ENCODE peak calls at places on chromosome 19, in six cellular contexts. One of them, this sample, is unnamed.

GRCh38 chr19:13633109-13633508 is 126.8 kb upstream of the CACNA1A start:
- DNase-seq in thyroid gland: no peak
- DNase-seq in sigmoid colon: no peak
- DNase-seq in tibial nerve: no peak
- DNase-seq in testis: no peak
- DNase-seq in endothelial cell of umbilical vein: peak
- DNase-seq in this sample: no peak

GRCh38 chr19:41363753-41364545 is at the start of gene B9D2:
- DNase-seq in tibial nerve: peak
- DNase-seq in thyroid gland: peak
- DNase-seq in testis: peak
- DNase-seq in sigmoid colon: peak
- DNase-seq in endothelial cell of umbilical vein: peak
- DNase-seq in this sample: peak

GRCh38 chr19:15072930-15073647 is 8.9 kb upstream of the OR1I1 start:
- DNase-seq in endothelial cell of umbilical vein: no peak
- DNase-seq in testis: no peak
- DNase-seq in sigmoid colon: no peak
- DNase-seq in tibial nerve: no peak
- DNase-seq in thyroid gland: no peak
- DNase-seq in this sample: no peak

GRCh38 chr19:6521718-6522646 is 8.8 kb upstream of the TNFSF9 start:
- DNase-seq in tibial nerve: no peak
- DNase-seq in endothelial cell of umbilical vein: no peak
- DNase-seq in sigmoid colon: no peak
- DNase-seq in thyroid gland: no peak
- DNase-seq in testis: no peak
- DNase-seq in this sample: no peak

GRCh38 chr19:571127-571974 is 1.0 kb upstream of the BSG start:
- DNase-seq in sigmoid colon: no peak
- DNase-seq in endothelial cell of umbilical vein: peak
- DNase-seq in thyroid gland: peak
- DNase-seq in tibial nerve: no peak
- DNase-seq in testis: peak
- DNase-seq in this sample: peak

GRCh38 chr19:3184847-3185481 is 766 bp upstream of the NCLN start:
- DNase-seq in tibial nerve: peak
- DNase-seq in thyroid gland: peak
- DNase-seq in testis: peak
- DNase-seq in endothelial cell of umbilical vein: no peak
- DNase-seq in sigmoid colon: peak
- DNase-seq in this sample: peak

GRCh38 chr19:23778566-23778965 is 19.9 kb upstream of the ZNF681 start:
- DNase-seq in endothelial cell of umbilical vein: no peak
- DNase-seq in thyroid gland: no peak
- DNase-seq in tibial nerve: no peak
- DNase-seq in sigmoid colon: no peak
- DNase-seq in testis: no peak
- DNase-seq in this sample: no peak

GRCh38 chr19:45492627-45493470 is 4.0 kb downstream of the RTN2 start:
- DNase-seq in endothelial cell of umbilical vein: peak
- DNase-seq in testis: no peak
- DNase-seq in sigmoid colon: peak
- DNase-seq in thyroid gland: peak
- DNase-seq in tibial nerve: no peak
- DNase-seq in this sample: peak

GRCh38 chr19:38846097-38846496 is 3.7 kb downstream of the HNRNPL start:
- DNase-seq in tibial nerve: no peak
- DNase-seq in testis: no peak
- DNase-seq in thyroid gland: no peak
- DNase-seq in endothelial cell of umbilical vein: no peak
- DNase-seq in sigmoid colon: no peak
- DNase-seq in this sample: no peak

GRCh38 chr19:38843175-38843758 is 6.5 kb downstream of the HNRNPL start:
- DNase-seq in endothelial cell of umbilical vein: no peak
- DNase-seq in tibial nerve: no peak
- DNase-seq in testis: no peak
- DNase-seq in thyroid gland: no peak
- DNase-seq in sigmoid colon: no peak
- DNase-seq in this sample: no peak

GRCh38 chr19:38844093-38844686 is 5.6 kb downstream of the HNRNPL start:
- DNase-seq in thyroid gland: no peak
- DNase-seq in testis: no peak
- DNase-seq in endothelial cell of umbilical vein: no peak
- DNase-seq in tibial nerve: no peak
- DNase-seq in sigmoid colon: no peak
- DNase-seq in this sample: no peak

GRCh38 chr19:38842439-38843174 is 7.2 kb downstream of the HNRNPL start:
- DNase-seq in sigmoid colon: no peak
- DNase-seq in testis: no peak
- DNase-seq in endothelial cell of umbilical vein: no peak
- DNase-seq in thyroid gland: no peak
- DNase-seq in tibial nerve: no peak
- DNase-seq in this sample: no peak

DNA sequence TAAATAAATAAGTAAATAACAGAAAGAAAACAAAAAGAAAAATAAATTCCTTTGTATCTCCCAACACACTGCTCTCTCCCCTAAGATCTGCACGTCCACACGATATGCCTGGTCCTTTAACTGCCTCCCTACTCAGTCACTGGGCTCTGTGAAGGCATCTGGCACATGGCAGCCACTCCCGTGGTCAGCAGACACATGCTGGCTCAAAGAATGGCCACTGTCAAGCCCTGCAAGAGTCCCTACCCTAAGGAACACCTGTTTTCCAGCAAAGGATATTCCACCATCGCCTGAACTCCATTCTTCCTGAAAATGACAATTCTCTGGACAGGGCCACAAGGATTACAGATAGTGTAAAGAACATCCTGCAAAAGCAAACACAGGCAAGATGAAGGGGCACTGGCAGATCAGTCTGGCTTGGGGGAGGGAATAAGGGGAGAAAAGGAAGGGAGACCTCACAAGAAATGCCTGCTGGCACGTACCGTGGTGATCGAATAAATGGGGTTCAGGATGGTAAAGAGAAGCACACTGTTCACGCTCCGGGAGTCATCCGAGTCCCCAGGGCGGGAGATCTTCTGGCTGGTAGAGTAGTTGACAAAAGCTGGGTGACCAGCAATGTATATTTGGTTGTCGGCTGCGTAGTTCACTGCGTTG is 4.3 kb downstream of the HNRNPL start:
- DNase-seq in thyroid gland: no peak
- DNase-seq in tibial nerve: no peak
- DNase-seq in sigmoid colon: no peak
- DNase-seq in testis: no peak
- DNase-seq in endothelial cell of umbilical vein: no peak
- DNase-seq in this sample: no peak
- TF ChIP-seq POLR2A in thyroid gland: no peak
- TF ChIP-seq POLR2A in tibial nerve: no peak
- TF ChIP-seq POLR2A in sigmoid colon: no peak
- TF ChIP-seq POLR2A in testis: no peak
- TF ChIP-seq POLR2A in endothelial cell of umbilical vein: no peak
- TF ChIP-seq POLR2A in this sample: no peak

DNA sequence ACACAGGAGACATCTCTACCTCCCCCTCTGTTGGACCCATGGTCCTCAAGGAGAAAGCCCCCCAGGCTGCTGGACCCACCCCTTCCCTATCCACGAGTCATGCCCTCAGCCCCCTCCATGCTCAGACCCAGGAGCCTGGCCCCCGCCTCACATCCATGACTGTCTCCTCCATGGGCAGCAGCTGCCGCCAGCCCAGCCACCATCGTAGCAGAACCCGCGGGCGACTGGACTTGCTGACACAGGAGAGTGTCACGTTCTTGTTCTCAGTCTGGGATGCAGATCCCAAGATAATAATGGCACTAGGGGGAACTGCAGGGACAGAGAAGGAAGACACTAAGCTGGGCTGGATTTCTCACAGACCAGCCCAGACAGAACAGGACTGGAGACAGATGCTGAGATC is 3.8 kb downstream of the NPHS1 start:
- DNase-seq in endothelial cell of umbilical vein: no peak
- DNase-seq in testis: no peak
- DNase-seq in tibial nerve: no peak
- DNase-seq in thyroid gland: no peak
- DNase-seq in sigmoid colon: no peak
- DNase-seq in this sample: no peak
- TF ChIP-seq POLR2A in endothelial cell of umbilical vein: no peak
- TF ChIP-seq POLR2A in testis: no peak
- TF ChIP-seq POLR2A in tibial nerve: no peak
- TF ChIP-seq POLR2A in thyroid gland: no peak
- TF ChIP-seq POLR2A in sigmoid colon: no peak
- TF ChIP-seq POLR2A in this sample: no peak

GRCh38 chr19:48994035-48994386 is 324 bp downstream of the RUVBL2 start:
- DNase-seq in endothelial cell of umbilical vein: no peak
- DNase-seq in thyroid gland: no peak
- DNase-seq in sigmoid colon: no peak
- DNase-seq in tibial nerve: no peak
- DNase-seq in testis: no peak
- DNase-seq in this sample: no peak

GRCh38 chr19:48999481-49000325 is 6.0 kb downstream of the RUVBL2 start:
- DNase-seq in tibial nerve: no peak
- DNase-seq in sigmoid colon: no peak
- DNase-seq in endothelial cell of umbilical vein: peak
- DNase-seq in testis: peak
- DNase-seq in thyroid gland: peak
- DNase-seq in this sample: no peak

GRCh38 chr19:48992571-48993174 is 436 bp downstream of the GYS1 start:
- DNase-seq in tibial nerve: no peak
- DNase-seq in thyroid gland: no peak
- DNase-seq in testis: peak
- DNase-seq in endothelial cell of umbilical vein: no peak
- DNase-seq in sigmoid colon: peak
- DNase-seq in this sample: no peak

GRCh38 chr19:48993175-48994034 is at the start of the genes GYS1 and RUVBL2:
- DNase-seq in testis: peak
- DNase-seq in endothelial cell of umbilical vein: peak
- DNase-seq in thyroid gland: peak
- DNase-seq in tibial nerve: peak
- DNase-seq in sigmoid colon: peak
- DNase-seq in this sample: peak

GRCh38 chr19:48997972-48998371 is 4.3 kb downstream of the RUVBL2 start:
- DNase-seq in thyroid gland: peak
- DNase-seq in endothelial cell of umbilical vein: peak
- DNase-seq in tibial nerve: no peak
- DNase-seq in testis: peak
- DNase-seq in sigmoid colon: no peak
- DNase-seq in this sample: no peak
- TF ChIP-seq POLR2A in thyroid gland: no peak
- TF ChIP-seq POLR2A in endothelial cell of umbilical vein: no peak
- TF ChIP-seq POLR2A in tibial nerve: no peak
- TF ChIP-seq POLR2A in testis: no peak
- TF ChIP-seq POLR2A in sigmoid colon: no peak
- TF ChIP-seq POLR2A in this sample: peak

DNA sequence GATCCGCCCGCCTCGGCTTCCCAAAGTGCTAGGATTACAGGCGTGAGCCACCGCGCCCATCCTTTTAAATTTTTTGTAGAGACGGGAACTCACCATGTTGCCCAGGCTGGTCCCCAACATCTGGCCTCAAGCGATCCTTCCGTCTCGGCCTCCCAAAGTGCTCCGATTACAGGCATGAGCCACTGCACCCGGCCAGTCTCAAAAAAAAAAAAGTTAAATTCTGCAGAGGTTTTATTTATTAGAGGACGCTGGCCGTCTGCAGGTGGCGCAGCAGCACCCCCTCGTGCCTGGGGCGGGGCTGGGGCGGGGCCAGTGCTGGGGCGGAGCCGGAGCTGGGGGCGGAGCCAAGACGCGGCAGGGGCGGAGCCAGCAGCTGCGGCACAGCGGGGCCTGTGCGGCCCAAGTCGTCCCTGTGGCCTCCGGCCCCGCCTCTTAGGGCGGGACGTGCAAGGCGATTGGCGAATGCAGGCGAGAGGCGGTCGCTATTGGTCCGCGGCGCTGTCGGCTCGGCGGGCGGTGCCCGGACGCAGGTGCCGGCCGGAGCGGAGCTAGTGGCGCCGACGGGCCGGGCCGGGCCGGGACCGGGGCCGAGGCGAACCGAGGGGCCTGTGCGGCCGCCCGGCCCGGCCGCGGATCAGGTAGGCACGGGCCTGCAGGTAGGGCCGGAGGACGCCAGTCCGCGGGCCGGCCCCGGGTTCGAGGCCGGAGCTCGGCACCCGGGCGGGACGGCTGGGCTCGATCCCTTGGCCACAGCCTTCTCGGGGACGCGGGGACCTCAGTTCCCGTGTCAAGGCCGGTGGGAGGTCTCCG is at the start of gene MARCHF2:
- DNase-seq in endothelial cell of umbilical vein: peak
- DNase-seq in sigmoid colon: peak
- DNase-seq in testis: peak
- DNase-seq in tibial nerve: peak
- DNase-seq in thyroid gland: peak
- DNase-seq in this sample: peak
- TF ChIP-seq POLR2A in endothelial cell of umbilical vein: peak
- TF ChIP-seq POLR2A in sigmoid colon: no peak
- TF ChIP-seq POLR2A in testis: no peak
- TF ChIP-seq POLR2A in tibial nerve: peak
- TF ChIP-seq POLR2A in thyroid gland: peak
- TF ChIP-seq POLR2A in this sample: peak

DNA sequence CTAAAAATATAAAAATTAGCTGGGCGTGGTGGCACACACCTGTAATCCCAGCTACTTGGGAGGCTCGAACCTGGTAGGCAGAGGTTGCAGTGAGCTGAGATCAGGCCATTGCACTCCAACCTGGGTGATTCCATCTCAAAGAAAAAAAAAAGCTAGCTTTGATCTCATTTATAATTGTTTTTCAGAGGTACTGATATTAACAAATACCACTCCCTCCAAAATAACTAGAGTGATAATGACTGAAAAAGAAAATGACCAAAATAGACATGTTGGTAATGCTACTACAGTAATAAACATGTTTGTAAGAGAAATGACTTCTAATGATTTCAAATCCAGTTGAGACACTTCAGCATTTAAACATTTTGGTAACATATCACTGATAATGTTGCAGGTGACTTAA is 13.0 kb downstream of the PDCD5 start:
- DNase-seq in thyroid gland: no peak
- DNase-seq in sigmoid colon: no peak
- DNase-seq in endothelial cell of umbilical vein: no peak
- DNase-seq in tibial nerve: no peak
- DNase-seq in testis: no peak
- DNase-seq in this sample: no peak
- TF ChIP-seq POLR2A in thyroid gland: no peak
- TF ChIP-seq POLR2A in sigmoid colon: no peak
- TF ChIP-seq POLR2A in endothelial cell of umbilical vein: no peak
- TF ChIP-seq POLR2A in tibial nerve: no peak
- TF ChIP-seq POLR2A in testis: no peak
- TF ChIP-seq POLR2A in this sample: no peak

DNA sequence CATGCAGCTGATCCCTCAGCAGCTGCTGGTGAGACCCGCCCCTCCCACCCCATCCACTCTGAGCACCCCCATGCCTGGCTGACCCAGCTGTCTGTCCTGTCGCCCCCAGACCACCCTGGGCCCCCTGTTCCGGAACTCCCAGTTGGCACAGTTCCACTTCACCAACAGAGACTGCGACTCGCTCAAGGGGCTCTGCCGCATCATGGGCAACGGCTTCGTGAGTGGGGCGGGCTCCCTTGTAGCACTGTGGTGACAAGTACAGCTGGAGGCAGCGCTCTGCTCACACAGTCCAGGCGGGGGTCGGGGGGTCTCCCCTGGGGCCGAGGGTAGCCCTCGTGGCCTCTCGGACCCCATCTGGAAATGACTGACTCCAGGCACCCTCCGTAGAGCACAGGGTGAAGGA is 3.9 kb downstream of the PTOV1 start:
- DNase-seq in sigmoid colon: no peak
- DNase-seq in tibial nerve: no peak
- DNase-seq in testis: no peak
- DNase-seq in endothelial cell of umbilical vein: no peak
- DNase-seq in thyroid gland: no peak
- DNase-seq in this sample: no peak
- TF ChIP-seq POLR2A in sigmoid colon: no peak
- TF ChIP-seq POLR2A in tibial nerve: no peak
- TF ChIP-seq POLR2A in testis: no peak
- TF ChIP-seq POLR2A in endothelial cell of umbilical vein: no peak
- TF ChIP-seq POLR2A in thyroid gland: no peak
- TF ChIP-seq POLR2A in this sample: no peak

GRCh38 chr19:35317464-35318043 is 11.4 kb upstream of the CD22 start:
- DNase-seq in tibial nerve: peak
- DNase-seq in thyroid gland: no peak
- DNase-seq in endothelial cell of umbilical vein: no peak
- DNase-seq in testis: no peak
- DNase-seq in sigmoid colon: no peak
- DNase-seq in this sample: no peak
- TF ChIP-seq POLR2A in tibial nerve: no peak
- TF ChIP-seq POLR2A in thyroid gland: no peak
- TF ChIP-seq POLR2A in endothelial cell of umbilical vein: no peak
- TF ChIP-seq POLR2A in testis: no peak
- TF ChIP-seq POLR2A in sigmoid colon: no peak
- TF ChIP-seq POLR2A in this sample: no peak

This sample was measured in erythroblast.